ENCODE peak calls at places on chromosomes 3 and 15, in five cellular contexts. A, U, G, D and J are unnamed samples.

GRCh38 chr3:193317901-193318300 is 60.7 kb downstream of the ATP13A5 start:
- DNase-seq in A (no peak), U (no peak), G (no peak), D (no peak), J (no peak)

GRCh38 chr3:168998792-168999191 is 664.7 kb downstream of the MECOM start:
- DNase-seq in A (no peak), U (no peak), G (no peak), D (no peak), J (no peak)

GRCh38 chr3:56157693-56158092 is 310.6 kb downstream of the ERC2 start:
- DNase-seq in A (no peak), U (peak), G (no peak), D (no peak), J (no peak)

GRCh38 chr3:162487138-162487537 is 990.5 kb downstream of the OTOL1 start:
- DNase-seq in A (no peak), U (no peak), G (no peak), D (no peak), J (no peak)

GRCh38 chr15:56913670-56914069 is 4.8 kb upstream of the TCF12 start:
- DNase-seq in A (no peak), U (no peak), G (no peak), D (no peak), J (no peak)

GRCh38 chr3:168248383-168249047 is 152.8 kb upstream of the GOLIM4 start:
- DNase-seq in A (no peak), U (peak), G (no peak), D (peak), J (no peak)

GRCh38 chr15:39556461-39556860 is 24.4 kb upstream of the THBS1 start:
- DNase-seq in A (no peak), U (no peak), G (no peak), D (no peak), J (no peak)

GRCh38 chr3:141335531-141336042 is 32.7 kb upstream of the ZBTB38 start:
- DNase-seq in A (no peak), U (no peak), G (no peak), D (peak), J (no peak)

GRCh38 chr3:125257563-125257962 is 45.0 kb upstream of the SLC12A8 start:
- DNase-seq in A (no peak), U (no peak), G (no peak), D (no peak), J (no peak)

GRCh38 chr3:117411991-117412390 is 702.4 kb downstream of the TUSC7 start:
- DNase-seq in A (no peak), U (no peak), G (no peak), D (no peak), J (no peak)

GRCh38 chr3:13420051-13420816 is at the start of gene NUP210:
- DNase-seq in A (peak), U (no peak), G (peak), D (no peak), J (peak)

GRCh38 chr3:181797431-181797830 is 85.7 kb downstream of the SOX2 start:
- DNase-seq in A (no peak), U (no peak), G (no peak), D (no peak), J (no peak)

GRCh38 chr15:80003171-80003570 is 32.2 kb upstream of the BCL2A1 start:
- DNase-seq in A (no peak), U (no peak), G (no peak), D (no peak), J (no peak)

GRCh38 chr3:24545917-24546316 is 51.3 kb upstream of the THRB start:
- DNase-seq in A (no peak), U (no peak), G (no peak), D (no peak), J (no peak)

GRCh38 chr15:90414408-90415028 is 26.5 kb downstream of the IQGAP1 start:
- DNase-seq in A (no peak), U (no peak), G (no peak), D (peak), J (peak)

GRCh38 chr3:36615861-36616260 is 148.5 kb downstream of the DCLK3 start:
- DNase-seq in A (no peak), U (no peak), G (no peak), D (no peak), J (no peak)

GRCh38 chr3:189389346-189389745 is 217.6 kb downstream of the TPRG1 start:
- DNase-seq in A (no peak), U (no peak), G (no peak), D (no peak), J (no peak)

GRCh38 chr15:68154923-68155559 is 50.1 kb downstream of the CALML4 start:
- DNase-seq in A (peak), U (no peak), G (no peak), D (peak), J (peak)

GRCh38 chr3:46565607-46566039 is 479 bp downstream of the LRRC2 start:
- DNase-seq in A (no peak), U (no peak), G (no peak), D (no peak), J (no peak)

GRCh38 chr15:40930430-40931299 is 1.5 kb downstream of the DLL4 start:
- DNase-seq in A (peak), U (no peak), G (no peak), D (peak), J (no peak)

GRCh38 chr3:65871305-65872141 is 167.2 kb downstream of the MAGI1 start:
- DNase-seq in A (no peak), U (no peak), G (no peak), D (no peak), J (no peak)

GRCh38 chr15:44195151-44195740 is at the start of gene FRMD5:
- DNase-seq in A (peak), U (peak), G (peak), D (peak), J (peak)

GRCh38 chr3:174945951-174946350 is 86.8 kb downstream of the NAALADL2 start:
- DNase-seq in A (no peak), U (no peak), G (no peak), D (no peak), J (no peak)

GRCh38 chr3:171654809-171655208 is 155.5 kb downstream of the PLD1 start:
- DNase-seq in A (no peak), U (no peak), G (no peak), D (no peak), J (no peak)

GRCh38 chr3:158809642-158810041 is 7.8 kb downstream of the MFSD1 start:
- DNase-seq in A (no peak), U (no peak), G (no peak), D (no peak), J (no peak)

GRCh38 chr3:129013491-129013891 is 12.4 kb downstream of the EFCC1 start:
- DNase-seq in A (no peak), U (no peak), G (no peak), D (no peak), J (no peak)